ENCODE peak calls at places on chromosomes 2 and 18, in six cellular contexts. One of them, this sample, is unnamed.

GRCh38 chr18:3380384-3380961 is 69.5 kb upstream of the TGIF1 start:
- DNase-seq in AG08396: no peak
- DNase-seq in bronchial epithelial cell: peak
- DNase-seq in epithelial cell of esophagus: peak
- DNase-seq in epithelial cell of proximal tubule: peak
- DNase-seq in NCI-H2081: no peak
- DNase-seq in this sample: peak

GRCh38 chr18:10239138-10239537 is 215.3 kb upstream of the APCDD1 start:
- DNase-seq in bronchial epithelial cell: peak
- DNase-seq in epithelial cell of proximal tubule: no peak
- DNase-seq in epithelial cell of esophagus: peak
- DNase-seq in NCI-H2081: no peak
- DNase-seq in AG08396: peak
- DNase-seq in this sample: no peak

GRCh38 chr18:49017813-49018552 is 67.2 kb upstream of the SMAD7 start:
- DNase-seq in NCI-H2081: no peak
- DNase-seq in epithelial cell of proximal tubule: no peak
- DNase-seq in AG08396: no peak
- DNase-seq in bronchial epithelial cell: no peak
- DNase-seq in epithelial cell of esophagus: no peak
- DNase-seq in this sample: no peak

GRCh38 chr2:236167297-236168109 is 683 bp downstream of the GBX2 start:
- DNase-seq in bronchial epithelial cell: no peak
- DNase-seq in NCI-H2081: peak
- DNase-seq in epithelial cell of proximal tubule: no peak
- DNase-seq in epithelial cell of esophagus: peak
- DNase-seq in AG08396: peak
- DNase-seq in this sample: no peak

GRCh38 chr2:130316596-130316995 is 26.1 kb upstream of the IMP4 start:
- DNase-seq in AG08396: no peak
- DNase-seq in epithelial cell of proximal tubule: no peak
- DNase-seq in NCI-H2081: no peak
- DNase-seq in bronchial epithelial cell: no peak
- DNase-seq in epithelial cell of esophagus: no peak
- DNase-seq in this sample: no peak

GRCh38 chr2:67446504-67446911 is 49.4 kb downstream of the ETAA1 start:
- DNase-seq in epithelial cell of proximal tubule: no peak
- DNase-seq in bronchial epithelial cell: peak
- DNase-seq in epithelial cell of esophagus: peak
- DNase-seq in NCI-H2081: peak
- DNase-seq in AG08396: no peak
- DNase-seq in this sample: no peak

GRCh38 chr2:44295636-44296359 is 20.5 kb downstream of the SLC3A1 start:
- DNase-seq in epithelial cell of esophagus: no peak
- DNase-seq in AG08396: no peak
- DNase-seq in epithelial cell of proximal tubule: no peak
- DNase-seq in bronchial epithelial cell: no peak
- DNase-seq in NCI-H2081: peak
- DNase-seq in this sample: no peak

GRCh38 chr18:3448845-3449701 is 899 bp upstream of the TGIF1 start:
- DNase-seq in bronchial epithelial cell: peak
- DNase-seq in AG08396: peak
- DNase-seq in epithelial cell of proximal tubule: no peak
- DNase-seq in epithelial cell of esophagus: peak
- DNase-seq in NCI-H2081: peak
- DNase-seq in this sample: peak

GRCh38 chr2:27262379-27263286 is at the start of gene SLC30A3:
- DNase-seq in NCI-H2081: no peak
- DNase-seq in bronchial epithelial cell: peak
- DNase-seq in epithelial cell of esophagus: peak
- DNase-seq in epithelial cell of proximal tubule: no peak
- DNase-seq in AG08396: peak
- DNase-seq in this sample: no peak

GRCh38 chr2:101724113-101724450 is 26.6 kb downstream of the MAP4K4 start:
- DNase-seq in bronchial epithelial cell: no peak
- DNase-seq in epithelial cell of proximal tubule: no peak
- DNase-seq in AG08396: no peak
- DNase-seq in epithelial cell of esophagus: no peak
- DNase-seq in NCI-H2081: no peak
- DNase-seq in this sample: no peak

GRCh38 chr2:126518206-126518605 is 137.8 kb upstream of the GYPC start:
- DNase-seq in AG08396: no peak
- DNase-seq in NCI-H2081: no peak
- DNase-seq in epithelial cell of proximal tubule: no peak
- DNase-seq in bronchial epithelial cell: no peak
- DNase-seq in epithelial cell of esophagus: no peak
- DNase-seq in this sample: no peak

GRCh38 chr2:60361498-60361897 is 192.0 kb downstream of the BCL11A start:
- DNase-seq in epithelial cell of proximal tubule: no peak
- DNase-seq in bronchial epithelial cell: no peak
- DNase-seq in NCI-H2081: no peak
- DNase-seq in AG08396: no peak
- DNase-seq in epithelial cell of esophagus: no peak
- DNase-seq in this sample: no peak

GRCh38 chr18:71020342-71021096 is 731.7 kb downstream of the SOCS6 start:
- DNase-seq in bronchial epithelial cell: peak
- DNase-seq in epithelial cell of proximal tubule: peak
- DNase-seq in AG08396: no peak
- DNase-seq in epithelial cell of esophagus: no peak
- DNase-seq in NCI-H2081: no peak
- DNase-seq in this sample: no peak

GRCh38 chr2:96537066-96537733 is 648 bp downstream of the ARID5A start:
- DNase-seq in bronchial epithelial cell: no peak
- DNase-seq in NCI-H2081: peak
- DNase-seq in epithelial cell of proximal tubule: no peak
- DNase-seq in epithelial cell of esophagus: peak
- DNase-seq in AG08396: peak
- DNase-seq in this sample: no peak

GRCh38 chr2:139055165-139055564 is 275.0 kb upstream of the NXPH2 start:
- DNase-seq in epithelial cell of esophagus: peak
- DNase-seq in NCI-H2081: peak
- DNase-seq in AG08396: no peak
- DNase-seq in bronchial epithelial cell: no peak
- DNase-seq in epithelial cell of proximal tubule: no peak
- DNase-seq in this sample: no peak

GRCh38 chr2:42110287-42110973 is 58.7 kb upstream of the EML4 start:
- DNase-seq in epithelial cell of proximal tubule: no peak
- DNase-seq in AG08396: peak
- DNase-seq in bronchial epithelial cell: no peak
- DNase-seq in epithelial cell of esophagus: no peak
- DNase-seq in NCI-H2081: no peak
- DNase-seq in this sample: no peak